ENCODE peak calls at places on chromosomes 2 and 18, in seven cellular contexts. One of them, this sample, is unnamed.

GRCh38 chr2:73203055-73203681 is 794 bp downstream of the NOTO start:
- DNase-seq in NT2/D1: no peak
- DNase-seq in PC-3: no peak
- DNase-seq in GM12865: no peak
- DNase-seq in prostate gland: no peak
- DNase-seq in AG04450: no peak
- DNase-seq in right lobe of liver: peak; percentile 40
- DNase-seq in this sample: no peak

GRCh38 chr2:26366957-26367356 is 20.4 kb upstream of the ADGRF3 start:
- DNase-seq in NT2/D1: no peak
- DNase-seq in PC-3: no peak
- DNase-seq in GM12865: no peak
- DNase-seq in prostate gland: no peak
- DNase-seq in AG04450: no peak
- DNase-seq in right lobe of liver: no peak
- DNase-seq in this sample: no peak

GRCh38 chr2:168278424-168278888 is 31.1 kb upstream of the STK39 start:
- DNase-seq in NT2/D1: no peak
- DNase-seq in PC-3: peak; percentile 70
- DNase-seq in GM12865: no peak
- DNase-seq in prostate gland: peak; percentile 77
- DNase-seq in AG04450: no peak
- DNase-seq in right lobe of liver: no peak
- DNase-seq in this sample: peak; percentile 64

GRCh38 chr18:9612989-9613388 is 1.4 kb downstream of the PPP4R1 start:
- DNase-seq in NT2/D1: no peak
- DNase-seq in PC-3: peak; percentile 18
- DNase-seq in GM12865: peak; percentile 53
- DNase-seq in prostate gland: no peak
- DNase-seq in AG04450: no peak
- DNase-seq in right lobe of liver: no peak
- DNase-seq in this sample: no peak

GRCh38 chr2:51158236-51158635 is 126.3 kb upstream of the NRXN1 start:
- DNase-seq in NT2/D1: no peak
- DNase-seq in PC-3: no peak
- DNase-seq in GM12865: no peak
- DNase-seq in prostate gland: no peak
- DNase-seq in AG04450: no peak
- DNase-seq in right lobe of liver: no peak
- DNase-seq in this sample: no peak

GRCh38 chr2:226791056-226791486 is 8.5 kb downstream of the IRS1 start:
- DNase-seq in NT2/D1: no peak
- DNase-seq in PC-3: no peak
- DNase-seq in GM12865: peak; percentile 82
- DNase-seq in prostate gland: peak; percentile 22
- DNase-seq in AG04450: no peak
- DNase-seq in right lobe of liver: peak; percentile 63
- DNase-seq in this sample: no peak

GRCh38 chr2:31347788-31348187 is 66.8 kb downstream of the XDH start:
- DNase-seq in NT2/D1: no peak
- DNase-seq in PC-3: no peak
- DNase-seq in GM12865: no peak
- DNase-seq in prostate gland: no peak
- DNase-seq in AG04450: peak; percentile 69
- DNase-seq in right lobe of liver: no peak
- DNase-seq in this sample: peak; percentile 35

GRCh38 chr2:189393440-189394111 is 47.7 kb upstream of the WDR75 start:
- DNase-seq in NT2/D1: no peak
- DNase-seq in PC-3: peak; percentile 94
- DNase-seq in GM12865: no peak
- DNase-seq in prostate gland: no peak
- DNase-seq in AG04450: peak; percentile 87
- DNase-seq in right lobe of liver: no peak
- DNase-seq in this sample: peak; percentile 88

GRCh38 chr2:8202139-8202538 is 479.7 kb upstream of the ID2 start:
- DNase-seq in NT2/D1: no peak
- DNase-seq in PC-3: peak; percentile 68
- DNase-seq in GM12865: peak; percentile 76
- DNase-seq in prostate gland: no peak
- DNase-seq in AG04450: no peak
- DNase-seq in right lobe of liver: no peak
- DNase-seq in this sample: no peak

GRCh38 chr2:232190796-232191195 is 187.8 kb upstream of the ALPP start:
- DNase-seq in NT2/D1: no peak
- DNase-seq in PC-3: no peak
- DNase-seq in GM12865: no peak
- DNase-seq in prostate gland: no peak
- DNase-seq in AG04450: no peak
- DNase-seq in right lobe of liver: no peak
- DNase-seq in this sample: no peak

GRCh38 chr2:88053301-88053700 is 2.3 kb downstream of the KRCC1 start:
- DNase-seq in NT2/D1: no peak
- DNase-seq in PC-3: no peak
- DNase-seq in GM12865: no peak
- DNase-seq in prostate gland: no peak
- DNase-seq in AG04450: no peak
- DNase-seq in right lobe of liver: no peak
- DNase-seq in this sample: no peak

GRCh38 chr2:20593072-20594034 is 57.5 kb downstream of the HS1BP3 start:
- DNase-seq in NT2/D1: no peak
- DNase-seq in PC-3: peak; percentile 93
- DNase-seq in GM12865: no peak
- DNase-seq in prostate gland: no peak
- DNase-seq in AG04450: peak; percentile 59
- DNase-seq in right lobe of liver: peak; percentile 95
- DNase-seq in this sample: peak; percentile 81

GRCh38 chr2:194491409-194492115 is 1165.5 kb upstream of the SLC39A10 start:
- DNase-seq in NT2/D1: no peak
- DNase-seq in PC-3: no peak
- DNase-seq in GM12865: no peak
- DNase-seq in prostate gland: no peak
- DNase-seq in AG04450: no peak
- DNase-seq in right lobe of liver: no peak
- DNase-seq in this sample: no peak

GRCh38 chr2:69087912-69088240 is 74.9 kb downstream of the ANTXR1 start:
- DNase-seq in NT2/D1: no peak
- DNase-seq in PC-3: no peak
- DNase-seq in GM12865: no peak
- DNase-seq in prostate gland: no peak
- DNase-seq in AG04450: no peak
- DNase-seq in right lobe of liver: no peak
- DNase-seq in this sample: no peak

GRCh38 chr2:72915907-72916742 is 1.2 kb upstream of the EMX1 start:
- DNase-seq in NT2/D1: no peak
- DNase-seq in PC-3: peak; percentile 58
- DNase-seq in GM12865: peak; percentile 89
- DNase-seq in prostate gland: peak; percentile 35
- DNase-seq in AG04450: no peak
- DNase-seq in right lobe of liver: peak; percentile 76
- DNase-seq in this sample: no peak

GRCh38 chr2:217249086-217249485 is 389.2 kb upstream of the TNP1 start:
- DNase-seq in NT2/D1: no peak
- DNase-seq in PC-3: no peak
- DNase-seq in GM12865: no peak
- DNase-seq in prostate gland: no peak
- DNase-seq in AG04450: no peak
- DNase-seq in right lobe of liver: no peak
- DNase-seq in this sample: no peak

GRCh38 chr2:108942231-108943066 is 46.6 kb downstream of the EDAR start:
- DNase-seq in NT2/D1: no peak
- DNase-seq in PC-3: no peak
- DNase-seq in GM12865: no peak
- DNase-seq in prostate gland: no peak
- DNase-seq in AG04450: no peak
- DNase-seq in right lobe of liver: no peak
- DNase-seq in this sample: no peak

GRCh38 chr2:88022522-88022921 is 6.2 kb upstream of the RNU2-63P start:
- DNase-seq in NT2/D1: no peak
- DNase-seq in PC-3: no peak
- DNase-seq in GM12865: no peak
- DNase-seq in prostate gland: no peak
- DNase-seq in AG04450: no peak
- DNase-seq in right lobe of liver: no peak
- DNase-seq in this sample: no peak

GRCh38 chr2:169513926-169514325 is 4.4 kb downstream of the KLHL41 start:
- DNase-seq in NT2/D1: no peak
- DNase-seq in PC-3: no peak
- DNase-seq in GM12865: no peak
- DNase-seq in prostate gland: no peak
- DNase-seq in AG04450: no peak
- DNase-seq in right lobe of liver: no peak
- DNase-seq in this sample: no peak

GRCh38 chr2:111055735-111056134 is 65.0 kb upstream of the BCL2L11 start:
- DNase-seq in NT2/D1: no peak
- DNase-seq in PC-3: no peak
- DNase-seq in GM12865: no peak
- DNase-seq in prostate gland: no peak
- DNase-seq in AG04450: no peak
- DNase-seq in right lobe of liver: no peak
- DNase-seq in this sample: no peak

GRCh38 chr2:88055049-88055435 is 541 bp downstream of the KRCC1 start:
- DNase-seq in NT2/D1: no peak
- DNase-seq in PC-3: peak; percentile 13
- DNase-seq in GM12865: no peak
- DNase-seq in prostate gland: no peak
- DNase-seq in AG04450: no peak
- DNase-seq in right lobe of liver: no peak
- DNase-seq in this sample: no peak

GRCh38 chr2:85799215-85799956 is 45.6 kb downstream of the ATOH8 start:
- DNase-seq in NT2/D1: no peak
- DNase-seq in PC-3: peak; percentile 86
- DNase-seq in GM12865: no peak
- DNase-seq in prostate gland: no peak
- DNase-seq in AG04450: no peak
- DNase-seq in right lobe of liver: peak; percentile 97
- DNase-seq in this sample: no peak

GRCh38 chr2:216918088-216918680 is 58.3 kb upstream of the TNP1 start:
- DNase-seq in NT2/D1: no peak
- DNase-seq in PC-3: peak; percentile 92
- DNase-seq in GM12865: no peak
- DNase-seq in prostate gland: no peak
- DNase-seq in AG04450: peak; percentile 41
- DNase-seq in right lobe of liver: no peak
- DNase-seq in this sample: no peak

GRCh38 chr18:60383865-60384264 is 11.3 kb upstream of the MC4R start:
- DNase-seq in NT2/D1: no peak
- DNase-seq in PC-3: no peak
- DNase-seq in GM12865: no peak
- DNase-seq in prostate gland: no peak
- DNase-seq in AG04450: no peak
- DNase-seq in right lobe of liver: no peak
- DNase-seq in this sample: no peak

GRCh38 chr2:117983040-117983439 is 30.8 kb downstream of the CCDC93 start:
- DNase-seq in NT2/D1: no peak
- DNase-seq in PC-3: peak; percentile 25
- DNase-seq in GM12865: no peak
- DNase-seq in prostate gland: no peak
- DNase-seq in AG04450: no peak
- DNase-seq in right lobe of liver: no peak
- DNase-seq in this sample: no peak

GRCh38 chr2:161163438-161163837 is 3.2 kb downstream of the TANK start:
- DNase-seq in NT2/D1: no peak
- DNase-seq in PC-3: no peak
- DNase-seq in GM12865: peak; percentile 29
- DNase-seq in prostate gland: no peak
- DNase-seq in AG04450: no peak
- DNase-seq in right lobe of liver: no peak
- DNase-seq in this sample: no peak
- H3K4me3 ChIP-seq in NT2/D1: no peak overlapping the region
- H3K4me3 ChIP-seq in PC-3: no peak overlapping the region
- H3K4me3 ChIP-seq in GM12865: peak overlapping the region; percentile 67
- H3K4me3 ChIP-seq in prostate gland: no peak overlapping the region
- H3K4me3 ChIP-seq in AG04450: no peak overlapping the region
- H3K4me3 ChIP-seq in right lobe of liver: no peak overlapping the region
- H3K4me3 ChIP-seq in this sample: no peak overlapping the region

GRCh38 chr18:3097082-3097481 is 84.1 kb upstream of the LPIN2 start:
- DNase-seq in NT2/D1: no peak
- DNase-seq in PC-3: no peak
- DNase-seq in GM12865: no peak
- DNase-seq in prostate gland: no peak
- DNase-seq in AG04450: no peak
- DNase-seq in right lobe of liver: no peak
- DNase-seq in this sample: no peak
- H3K4me3 ChIP-seq in NT2/D1: no peak overlapping the region
- H3K4me3 ChIP-seq in PC-3: no peak overlapping the region
- H3K4me3 ChIP-seq in GM12865: no peak overlapping the region
- H3K4me3 ChIP-seq in prostate gland: no peak overlapping the region
- H3K4me3 ChIP-seq in AG04450: no peak overlapping the region
- H3K4me3 ChIP-seq in right lobe of liver: no peak overlapping the region
- H3K4me3 ChIP-seq in this sample: no peak overlapping the region

GRCh38 chr2:171216631-171217030 is 55.9 kb upstream of the TLK1 start:
- DNase-seq in NT2/D1: no peak
- DNase-seq in PC-3: no peak
- DNase-seq in GM12865: no peak
- DNase-seq in prostate gland: no peak
- DNase-seq in AG04450: no peak
- DNase-seq in right lobe of liver: no peak
- DNase-seq in this sample: no peak

GRCh38 chr2:171214093-171214492 is 53.4 kb upstream of the TLK1 start:
- DNase-seq in NT2/D1: no peak
- DNase-seq in PC-3: no peak
- DNase-seq in GM12865: no peak
- DNase-seq in prostate gland: no peak
- DNase-seq in AG04450: no peak
- DNase-seq in right lobe of liver: no peak
- DNase-seq in this sample: no peak

DNA sequence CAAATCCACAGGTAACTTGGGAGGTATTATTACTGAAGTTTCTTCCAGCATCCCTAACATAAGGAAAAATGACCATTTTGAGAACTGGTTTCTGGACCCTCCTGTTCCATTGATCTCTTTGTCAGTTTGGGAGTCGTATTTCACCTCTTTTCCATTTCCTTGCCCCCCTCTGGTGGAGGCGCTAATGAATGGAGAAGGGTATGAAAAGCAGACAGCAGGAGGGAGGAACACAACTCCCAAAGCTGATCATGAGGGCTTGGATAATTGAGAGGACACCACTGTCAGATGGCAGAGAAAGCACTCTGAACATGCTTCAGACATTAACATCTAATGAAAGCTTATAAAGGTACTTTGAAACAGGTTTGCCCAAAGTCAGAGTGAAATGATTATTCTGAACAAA is 56.6 kb upstream of the TLK1 start:
- DNase-seq in NT2/D1: peak; percentile 50
- DNase-seq in PC-3: no peak
- DNase-seq in GM12865: no peak
- DNase-seq in prostate gland: no peak
- DNase-seq in AG04450: no peak
- DNase-seq in right lobe of liver: no peak
- DNase-seq in this sample: no peak
- H3K4me3 ChIP-seq in NT2/D1: no peak overlapping the region
- H3K4me3 ChIP-seq in PC-3: no peak overlapping the region
- H3K4me3 ChIP-seq in GM12865: no peak overlapping the region
- H3K4me3 ChIP-seq in prostate gland: no peak overlapping the region
- H3K4me3 ChIP-seq in AG04450: no peak overlapping the region
- H3K4me3 ChIP-seq in right lobe of liver: no peak overlapping the region
- H3K4me3 ChIP-seq in this sample: no peak overlapping the region

DNA sequence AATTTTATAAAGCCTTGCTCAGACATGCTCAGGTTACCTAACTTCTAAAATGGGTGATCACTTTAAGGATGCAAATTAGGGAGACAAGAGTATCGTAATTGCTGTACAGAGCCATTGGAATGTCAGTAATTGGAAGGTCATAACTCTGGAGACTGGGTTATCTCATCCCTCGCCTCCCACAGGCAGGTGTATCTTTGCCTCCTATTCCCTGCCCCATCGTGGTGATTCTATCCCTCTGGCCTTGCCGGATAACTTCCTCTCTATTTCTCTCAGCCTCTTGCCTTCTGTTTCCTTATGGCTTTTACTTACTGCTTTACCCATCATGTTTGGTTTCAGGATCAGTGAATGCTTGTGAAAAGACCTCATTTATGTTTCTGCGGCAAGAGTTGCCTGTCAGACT is 2.5 kb downstream of the PDK1 start:
- DNase-seq in NT2/D1: no peak
- DNase-seq in PC-3: no peak
- DNase-seq in GM12865: no peak
- DNase-seq in prostate gland: no peak
- DNase-seq in AG04450: no peak
- DNase-seq in right lobe of liver: no peak
- DNase-seq in this sample: no peak
- H3K4me3 ChIP-seq in NT2/D1: no peak overlapping the region
- H3K4me3 ChIP-seq in PC-3: peak overlapping the region; percentile 95
- H3K4me3 ChIP-seq in GM12865: peak overlapping the region; percentile 88
- H3K4me3 ChIP-seq in prostate gland: no peak overlapping the region
- H3K4me3 ChIP-seq in AG04450: no peak overlapping the region
- H3K4me3 ChIP-seq in right lobe of liver: no peak overlapping the region
- H3K4me3 ChIP-seq in this sample: no peak overlapping the region

This sample was measured in epithelial cell of proximal tubule.